ENCODE peak calls at places on chromosomes 2 and 18, in five cellular contexts. Z is body of pancreas, I is esophagus squamous epithelium, P is adrenal gland, U is tibial nerve. T is an unnamed sample.

GRCh38 chr2:84865181-84865783 is 15.6 kb downstream of the TRABD2A start:
- DNase-seq in I (no peak), U (no peak), Z (no peak), P (no peak), T (no peak)

GRCh38 chr2:108637304-108637669 is 82.0 kb upstream of the RANBP2 start:
- DNase-seq in Z (peak; percentile 45), I (no peak), U (no peak), P (peak; percentile 74), T (no peak)

GRCh38 chr2:237892478-237892877 is 33.1 kb downstream of the RAMP1 start:
- DNase-seq in Z (no peak), U (no peak), I (no peak), P (no peak), T (no peak)

GRCh38 chr18:8785855-8786765 is 80.8 kb downstream of the MTCL1 start:
- DNase-seq in P (no peak), I (no peak), Z (no peak), U (no peak), T (no peak)

GRCh38 chr2:85804583-85804982 is 50.8 kb downstream of the ATOH8 start:
- DNase-seq in Z (no peak), P (no peak), U (no peak), I (no peak), T (peak; percentile 35)

GRCh38 chr2:9473985-9474360 is 378 bp upstream of the IAH1 start:
- DNase-seq in P (peak; percentile 49), U (no peak), I (no peak), Z (peak; percentile 66), T (peak; percentile 51)

GRCh38 chr2:26579723-26580040 is 61.5 kb downstream of the CIB4 start:
- DNase-seq in P (no peak), I (no peak), Z (no peak), U (no peak), T (no peak)

GRCh38 chr18:26549486-26550435 is 1.4 kb upstream of the KCTD1 start:
- DNase-seq in I (no peak), Z (peak; percentile 71), P (peak; percentile 80), U (peak; percentile 51), T (peak; percentile 64)

GRCh38 chr2:62370304-62371250 is 135.4 kb downstream of the TMEM17 start:
- DNase-seq in I (no peak), Z (no peak), P (no peak), U (no peak), T (no peak)

GRCh38 chr18:8890957-8891464 is 185.7 kb downstream of the MTCL1 start:
- DNase-seq in Z (no peak), I (no peak), U (no peak), P (no peak), T (no peak)

GRCh38 chr2:61181382-61182058 is 19.5 kb downstream of the C2orf74 start:
- DNase-seq in I (no peak), Z (no peak), U (no peak), P (no peak), T (no peak)

GRCh38 chr18:72783517-72783916 is 84.3 kb downstream of the NETO1 start:
- DNase-seq in U (no peak), I (no peak), P (no peak), Z (no peak), T (no peak)

GRCh38 chr2:238104521-238105311 is 4.6 kb downstream of the ESPNL start:
- DNase-seq in I (no peak), Z (no peak), P (peak; percentile 7), U (peak; percentile 4), T (no peak)

GRCh38 chr18:44939037-44939665 is 258.5 kb downstream of the SETBP1 start:
- DNase-seq in U (no peak), P (no peak), Z (no peak), I (no peak), T (no peak)

GRCh38 chr18:9156604-9157249 is 20.1 kb downstream of the ANKRD12 start:
- DNase-seq in P (no peak), I (no peak), Z (no peak), U (no peak), T (no peak)

GRCh38 chr2:148375214-148375613 is 269.3 kb upstream of the EPC2 start:
- DNase-seq in P (no peak), U (no peak), Z (no peak), I (no peak), T (no peak)

GRCh38 chr18:35355140-35355618 is 11.0 kb upstream of the ZNF24 start:
- DNase-seq in P (peak; percentile 68), I (peak; percentile 8), U (peak; percentile 54), Z (peak; percentile 85), T (peak; percentile 72)

GRCh38 chr2:237474511-237474911 is 12.5 kb upstream of the MLPH start:
- DNase-seq in I (no peak), Z (peak; percentile 35), P (no peak), U (no peak), T (no peak)

GRCh38 chr2:200593905-200594304 is 8.1 kb downstream of the AOX1 start:
- DNase-seq in I (no peak), P (no peak), Z (no peak), U (no peak), T (no peak)

GRCh38 chr2:200592414-200593075 is 6.7 kb downstream of the AOX1 start:
- DNase-seq in Z (peak; percentile 63), U (no peak), I (no peak), P (no peak), T (no peak)

GRCh38 chr2:200588076-200588678 is 2.4 kb downstream of the AOX1 start:
- DNase-seq in I (no peak), Z (peak; percentile 40), U (no peak), P (no peak), T (peak; percentile 28)

GRCh38 chr2:200590090-200590489 is 4.3 kb downstream of the AOX1 start:
- DNase-seq in P (peak; percentile 60), Z (peak; percentile 31), I (no peak), U (peak; percentile 31), T (peak; percentile 26)

GRCh38 chr2:200591308-200591707 is 5.5 kb downstream of the AOX1 start:
- DNase-seq in Z (no peak), P (no peak), U (no peak), I (no peak), T (no peak)
- H3K4me1 ChIP-seq in Z (peaks cover 86% of the 10 kb centered on the region), P (peaks cover 34% of the 10 kb centered on the region), U (no peaks in the 10 kb centered on the region), I (peaks cover 2% of the 10 kb centered on the region), T (no peaks in the 10 kb centered on the region)

GRCh38 chr2:49972699-49973098 is 818.4 kb upstream of the FSHR start:
- DNase-seq in I (no peak), Z (no peak), P (no peak), U (no peak), T (no peak)

GRCh38 chr2:49978341-49978740 is 824.0 kb upstream of the FSHR start:
- DNase-seq in P (no peak), U (no peak), I (no peak), Z (no peak), T (no peak)

GRCh38 chr2:49971453-49971852 is 817.1 kb upstream of the FSHR start:
- DNase-seq in P (no peak), U (no peak), I (no peak), Z (no peak), T (no peak)

GRCh38 chr2:49973917-49974368 is 819.6 kb upstream of the FSHR start:
- DNase-seq in Z (peak; percentile 56), U (peak; percentile 24), I (no peak), P (peak; percentile 33), T (peak; percentile 43)
- TF ChIP-seq POLR2A in Z (no peak), U (no peak), I (no peak), P (no peak), T (no peak)

DNA sequence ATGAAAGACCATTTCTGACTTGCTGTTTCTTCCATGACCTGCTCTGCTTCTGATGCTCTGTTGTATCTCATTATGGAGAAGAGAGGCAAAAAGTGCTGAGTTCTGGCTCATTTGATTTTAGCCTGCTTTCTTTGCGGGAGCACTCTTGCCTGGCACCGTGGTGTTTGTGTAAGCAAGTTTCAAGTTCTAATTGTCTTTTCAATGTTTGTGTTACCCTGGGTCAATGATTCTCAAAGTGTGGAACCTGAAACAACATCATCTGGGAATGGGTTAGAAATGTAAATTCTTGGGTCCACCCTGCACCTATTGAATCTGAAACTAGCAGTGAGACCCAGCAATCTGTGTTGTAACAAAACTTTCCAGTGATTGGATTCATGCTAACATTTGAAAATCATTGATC is 85.5 kb upstream of the STON1 start:
- DNase-seq in P (no peak), I (no peak), Z (no peak), U (no peak), T (no peak)
- H3K4me1 ChIP-seq in P (peaks cover 20% of the 10 kb centered on the region), I (peaks cover 83% of the 10 kb centered on the region), Z (peaks cover 40% of the 10 kb centered on the region), U (no peaks in the 10 kb centered on the region), T (no peaks in the 10 kb centered on the region)

GRCh38 chr2:216113572-216113971 is 4.4 kb downstream of the XRCC5 start:
- DNase-seq in U (no peak), P (no peak), I (no peak), Z (no peak), T (no peak)

GRCh38 chr2:216114476-216115223 is 5.5 kb downstream of the XRCC5 start:
- DNase-seq in I (peak; percentile 92), P (peak; percentile 99), U (peak; percentile 96), Z (peak; percentile 99), T (peak; percentile 98)

GRCh38 chr2:216112926-216113325 is 3.8 kb downstream of the XRCC5 start:
- DNase-seq in U (no peak), P (no peak), I (no peak), Z (no peak), T (no peak)

GRCh38 chr2:216116418-216116817 is 7.3 kb downstream of the XRCC5 start:
- DNase-seq in P (no peak), Z (no peak), U (no peak), I (no peak), T (no peak)

DNA sequence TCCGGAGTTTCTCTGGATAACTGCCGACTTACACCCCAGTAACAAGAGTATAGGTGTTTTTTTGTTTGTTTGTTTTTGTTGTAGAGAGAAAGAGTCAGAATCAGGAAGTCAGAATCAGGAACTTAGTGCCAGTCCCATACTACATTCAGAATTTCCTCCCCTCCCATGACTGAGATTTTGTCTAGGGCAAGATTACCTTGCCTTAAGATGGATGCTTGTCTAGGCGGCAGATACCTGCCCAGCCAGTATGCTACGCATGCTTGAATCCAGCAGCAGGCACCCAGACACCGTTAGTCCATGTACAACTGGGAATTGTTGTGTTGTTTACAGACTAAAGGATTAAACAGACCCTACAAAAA is 6.1 kb downstream of the XRCC5 start:
- DNase-seq in P (no peak), Z (no peak), I (no peak), U (no peak), T (no peak)
- TF ChIP-seq POLR2A in P (no peak), Z (no peak), I (no peak), U (no peak), T (peak; percentile 6)